ENCODE peak calls at places on chromosomes 7 and 10, in four cellular contexts. I, W, V and A are unnamed samples.

GRCh38 chr10:35409094-35409582 is 72.8 kb downstream of the CCNY start:
- DNase-seq in W (no peak), I (no peak), V (peak; percentile 81), A (peak; percentile 36)

GRCh38 chr10:119306514-119306951 is 99.2 kb downstream of the GRK5 start:
- DNase-seq in V (no peak), I (peak; percentile 76), W (peak; percentile 52), A (peak; percentile 56)

GRCh38 chr10:10141983-10142382 is 875.7 kb upstream of the CELF2 start:
- DNase-seq in W (no peak), I (no peak), V (no peak), A (no peak)

GRCh38 chr7:66082886-66083415 is 7.3 kb downstream of the ASL start:
- DNase-seq in V (no peak), W (no peak), I (no peak), A (no peak)

GRCh38 chr7:39741942-39742623 is 118.7 kb downstream of the RALA start:
- DNase-seq in V (peak; percentile 66), W (no peak), I (peak; percentile 48), A (peak; percentile 29)

GRCh38 chr7:84354866-84355265 is 160.3 kb upstream of the SEMA3A start:
- DNase-seq in I (no peak), V (no peak), W (no peak), A (no peak)

GRCh38 chr10:121510201-121510771 is 88.0 kb downstream of the FGFR2 start:
- DNase-seq in V (no peak), W (no peak), I (no peak), A (no peak)

GRCh38 chr10:29316308-29317026 is 27.6 kb downstream of the LYZL1 start:
- DNase-seq in V (no peak), W (no peak), I (no peak), A (no peak)

GRCh38 chr7:18515067-18515466 is 19.5 kb downstream of the HDAC9 start:
- DNase-seq in I (no peak), V (peak; percentile 70), W (no peak), A (no peak)

GRCh38 chr10:68154211-68154497 is 44.9 kb downstream of the MYPN start:
- DNase-seq in V (peak; percentile 68), W (no peak), I (no peak), A (no peak)

GRCh38 chr7:135207739-135208416 is 3.4 kb downstream of the WDR91 start:
- DNase-seq in V (no peak), W (no peak), I (no peak), A (no peak)

GRCh38 chr10:11685787-11686218 is 56.4 kb upstream of the ECHDC3 start:
- DNase-seq in I (peak; percentile 87), W (peak; percentile 27), V (peak; percentile 73), A (peak; percentile 87)

GRCh38 chr7:35906191-35906908 is 105.5 kb downstream of the SEPTIN7 start:
- DNase-seq in I (peak; percentile 57), V (peak; percentile 89), W (peak; percentile 44), A (peak; percentile 74)

GRCh38 chr7:70574970-70575799 is 556.8 kb upstream of the GALNT17 start:
- DNase-seq in I (no peak), W (no peak), V (no peak), A (no peak)

GRCh38 chr10:17652585-17652984 is 8.6 kb downstream of the STAM start:
- DNase-seq in V (no peak), I (no peak), W (no peak), A (no peak)

GRCh38 chr10:113058175-113058961 is 108.3 kb downstream of the TCF7L2 start:
- DNase-seq in I (peak; percentile 46), V (peak; percentile 93), W (no peak), A (peak; percentile 57)

GRCh38 chr10:66836057-66836456 is 89.8 kb upstream of the LRRTM3 start:
- DNase-seq in I (no peak), W (no peak), V (peak; percentile 64), A (no peak)

GRCh38 chr7:42142089-42142488 is 94.9 kb downstream of the GLI3 start:
- DNase-seq in V (no peak), W (no peak), I (no peak), A (no peak)

GRCh38 chr10:132311338-132311939 is 3.7 kb upstream of the STK32C start:
- DNase-seq in I (no peak), W (no peak), V (no peak), A (peak; percentile 32)

GRCh38 chr10:80277567-80278250 is 11.7 kb downstream of the MAT1A start:
- DNase-seq in I (no peak), V (no peak), W (no peak), A (no peak)

GRCh38 chr10:26573674-26574073 is 123.8 kb upstream of the PDSS1 start:
- DNase-seq in I (peak; percentile 20), W (no peak), V (no peak), A (no peak)

GRCh38 chr7:68186072-68186471 is 1189.4 kb downstream of the TYW1 start:
- DNase-seq in W (no peak), V (no peak), I (no peak), A (no peak)

GRCh38 chr10:49164587-49165188 is 23.5 kb downstream of the TMEM273 start:
- DNase-seq in V (peak; percentile 59), I (no peak), W (no peak), A (peak; percentile 33)

GRCh38 chr10:2734691-2735090 is 332.7 kb upstream of the PFKP start:
- DNase-seq in I (no peak), V (no peak), W (no peak), A (no peak)

GRCh38 chr7:81791578-81792524 is 22.0 kb upstream of the HGF start:
- DNase-seq in I (no peak), W (no peak), V (no peak), A (no peak)

GRCh38 chr10:78802866-78803265 is 265.9 kb upstream of the ZMIZ1 start:
- DNase-seq in W (no peak), V (peak; percentile 67), I (peak; percentile 17), A (no peak)

GRCh38 chr7:322111-322671 is 32.2 kb downstream of the FOXL3 start:
- DNase-seq in V (peak; percentile 41), I (peak; percentile 92), W (peak; percentile 76), A (peak; percentile 78)

GRCh38 chr10:119308556-119309422 is 101.4 kb downstream of the GRK5 start:
- DNase-seq in W (no peak), I (no peak), V (no peak), A (no peak)

DNA sequence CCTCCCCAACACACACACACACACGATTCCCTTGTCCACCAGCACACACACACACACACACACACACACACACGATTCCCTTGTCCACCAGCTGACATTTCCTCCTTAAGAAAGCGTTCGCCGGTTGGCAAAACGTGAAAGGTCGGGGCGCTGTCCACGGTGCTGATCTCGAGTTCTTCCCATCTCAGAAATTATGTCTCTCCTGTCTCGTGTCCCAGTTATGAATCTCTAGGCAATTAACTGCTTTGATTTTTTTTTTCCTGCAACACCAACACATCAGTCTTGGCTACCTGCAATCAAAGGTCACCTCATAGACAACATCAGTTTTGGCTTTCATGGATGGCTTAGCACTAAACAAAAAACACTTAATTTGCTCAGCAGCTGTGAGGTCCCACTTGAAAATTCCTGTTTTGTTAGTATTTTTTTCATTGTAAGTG is 1.9 kb downstream of the INA start:
- DNase-seq in I (peak; percentile 36), V (peak; percentile 71), W (no peak), A (peak; percentile 15)
- H3K4me3 ChIP-seq in I (no peak overlapping the region), V (no peak overlapping the region), W (no peak overlapping the region), A (no peak overlapping the region)

DNA sequence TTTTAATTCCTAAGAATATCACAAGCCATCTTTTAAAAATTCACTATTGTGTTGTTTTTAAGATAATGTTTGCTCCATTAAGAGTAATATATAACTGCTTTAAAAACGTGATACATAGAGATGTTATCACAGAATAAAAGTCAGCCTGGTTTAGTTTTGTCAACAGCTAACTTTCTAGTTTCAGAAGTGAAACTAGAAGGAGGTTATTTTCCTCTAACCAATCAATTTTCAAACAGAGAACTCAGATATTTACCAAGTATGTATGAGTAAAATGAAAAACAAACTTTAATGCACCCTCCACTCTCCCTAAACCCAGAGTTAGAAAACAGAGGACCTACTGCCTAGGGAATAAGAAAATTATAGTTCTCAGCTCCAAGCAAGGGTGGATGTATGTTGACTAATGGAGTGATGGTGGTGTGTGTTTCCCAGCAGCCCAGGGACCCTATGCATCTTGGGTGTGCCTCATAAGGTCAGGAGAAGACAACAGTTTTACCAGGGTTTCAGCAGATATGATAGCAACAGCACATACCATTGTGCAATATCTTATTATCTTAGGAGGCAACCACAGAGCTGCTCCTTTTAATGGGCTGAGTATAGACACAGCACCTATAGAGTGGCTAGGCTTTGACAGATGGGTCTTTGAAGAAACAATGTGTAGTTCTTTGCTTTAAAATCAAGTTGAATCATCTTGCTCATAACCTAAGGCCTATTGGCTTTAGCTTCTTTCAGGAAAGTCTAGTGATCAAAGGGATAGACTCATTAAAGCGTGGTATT is 58.4 kb downstream of the PTPRZ1 start:
- DNase-seq in I (no peak), W (no peak), V (no peak), A (no peak)
- H3K4me3 ChIP-seq in I (no peak overlapping the region), W (no peak overlapping the region), V (no peak overlapping the region), A (no peak overlapping the region)

GRCh38 chr10:110278562-110278961 is 26.2 kb downstream of the SMNDC1 start:
- DNase-seq in I (no peak), W (no peak), V (no peak), A (no peak)

GRCh38 chr10:110276603-110277002 is 28.1 kb downstream of the SMNDC1 start:
- DNase-seq in V (no peak), W (no peak), I (no peak), A (no peak)

GRCh38 chr10:110275140-110275729 is 29.5 kb downstream of the SMNDC1 start:
- DNase-seq in V (no peak), I (no peak), W (no peak), A (no peak)

GRCh38 chr10:110274629-110275028 is 30.1 kb downstream of the SMNDC1 start:
- DNase-seq in I (no peak), W (no peak), V (no peak), A (no peak)

DNA sequence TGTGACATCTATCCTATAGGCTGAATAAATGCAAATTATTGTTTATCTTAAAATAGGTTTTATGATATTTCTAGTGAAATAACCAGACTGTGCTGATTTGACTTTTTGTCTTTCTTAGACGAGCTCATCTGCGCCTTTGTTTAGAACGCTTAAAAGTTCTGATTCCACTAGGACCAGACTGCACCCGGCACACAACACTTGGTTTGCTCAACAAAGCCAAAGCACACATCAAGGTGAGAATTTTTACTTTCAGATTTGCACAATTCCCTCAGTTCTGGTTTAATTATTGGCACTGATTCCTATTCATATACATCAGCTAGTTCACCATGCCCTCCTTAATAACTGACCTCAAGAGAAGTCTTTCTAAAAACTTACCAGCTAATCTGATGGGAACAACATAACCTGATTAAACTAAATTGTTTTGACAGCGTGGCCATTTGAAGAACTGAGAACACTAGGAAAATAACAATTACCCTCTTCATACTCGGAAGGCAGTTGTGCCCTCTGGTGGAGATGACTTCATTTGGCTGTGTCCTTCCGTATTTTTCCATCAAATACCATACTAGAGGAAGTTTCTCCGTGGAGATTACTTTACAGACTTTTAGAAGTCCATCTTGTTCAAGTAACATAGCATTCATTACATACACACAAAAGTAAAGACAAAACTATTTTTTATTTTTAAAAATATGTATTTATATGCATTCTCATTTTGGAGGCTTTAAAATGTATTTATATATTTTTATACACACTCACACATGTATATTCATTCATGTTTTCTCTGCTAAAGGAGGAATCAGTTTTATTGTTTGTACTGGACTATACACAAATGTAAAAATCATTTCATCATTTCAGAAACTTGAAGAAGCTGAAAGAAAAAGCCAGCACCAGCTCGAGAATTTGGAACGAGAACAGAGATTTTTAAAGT is 25.4 kb downstream of the SMNDC1 start:
- DNase-seq in V (peak; percentile 82), I (peak; percentile 55), W (peak; percentile 6), A (peak; percentile 79)
- H3K4me3 ChIP-seq in V (no peak overlapping the region), I (no peak overlapping the region), W (no peak overlapping the region), A (no peak overlapping the region)

DNA sequence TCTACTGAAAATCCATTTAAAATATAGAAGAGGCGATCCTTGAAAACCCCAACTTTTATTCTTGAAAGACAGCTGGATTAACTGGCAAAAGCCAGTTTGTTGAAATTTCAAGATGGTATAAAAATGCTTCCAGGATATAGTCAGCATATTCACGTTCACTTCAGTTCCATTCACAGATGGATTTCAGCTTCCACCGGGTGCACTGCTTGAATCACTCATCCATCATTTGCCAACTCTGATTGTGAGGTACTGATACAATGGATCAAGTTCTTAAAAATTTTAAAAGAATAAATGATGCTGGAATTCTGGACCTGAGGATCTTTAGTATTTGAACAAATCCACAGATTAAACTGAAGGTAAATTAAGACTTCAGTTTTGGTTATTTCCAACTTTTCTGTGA is 2.4 kb downstream of the PURB start:
- DNase-seq in W (no peak), V (no peak), I (no peak), A (no peak)
- H3K4me3 ChIP-seq in W (no peak overlapping the region), V (peak overlapping the region; percentile 71), I (no peak overlapping the region), A (no peak overlapping the region)